ENCODE peak calls at places on chromosomes 16 and 17, in four cellular contexts. Q is mesendoderm; O is stimulated activated CD8-positive, alpha-beta memory T cell treated with anti-CD3 and anti-CD28 coated beads, Interleukin-4, amount 100 ng/mL, for 1 hour; Y is T follicular helper cell. X is an unnamed sample.

GRCh38 chr17:20981046-20981920 is 61.5 kb downstream of the USP22 start:
- DNase-seq in Q (no peak), O (no peak), Y (no peak), X (no peak)

GRCh38 chr17:5706835-5707234 is 122.5 kb upstream of the NLRP1 start:
- DNase-seq in O (peak), Y (peak), Q (peak), X (no peak)

GRCh38 chr16:2008009-2008526 is 1.6 kb downstream of the ZNF598 start:
- DNase-seq in Y (no peak), Q (no peak), O (no peak), X (no peak)

GRCh38 chr17:63382826-63383225 is 63.3 kb downstream of the CYB561 start:
- DNase-seq in Q (no peak), Y (no peak), O (no peak), X (no peak)

GRCh38 chr16:85390511-85391174 is 222.5 kb upstream of the GSE1 start:
- DNase-seq in Y (no peak), Q (no peak), O (no peak), X (peak)

GRCh38 chr17:80109066-80109618 is 7.8 kb downstream of the GAA start:
- DNase-seq in O (no peak), Y (no peak), Q (no peak), X (no peak)

GRCh38 chr17:68433911-68434503 is 23.3 kb downstream of the WIPI1 start:
- DNase-seq in Y (no peak), O (no peak), Q (no peak), X (no peak)

GRCh38 chr17:55690105-55690508 is 32.6 kb downstream of the TMEM100 start:
- DNase-seq in O (no peak), Y (no peak), Q (no peak), X (no peak)

GRCh38 chr17:82171750-82172375 is 40.8 kb downstream of the CCDC57 start:
- DNase-seq in Y (no peak), O (no peak), Q (no peak), X (no peak)

GRCh38 chr17:29645516-29646051 is 22.9 kb upstream of the CORO6 start:
- DNase-seq in Y (no peak), O (no peak), Q (no peak), X (no peak)

GRCh38 chr17:17849147-17849820 is 12.5 kb upstream of the SREBF1 start:
- DNase-seq in Q (no peak), O (peak), Y (peak), X (no peak)

GRCh38 chr16:56424791-56425438 is 430 bp downstream of the AMFR start:
- DNase-seq in Y (peak), O (no peak), Q (peak), X (peak)

GRCh38 chr16:73390936-73391335 is 343.0 kb upstream of the ZFHX3 start:
- DNase-seq in O (no peak), Y (no peak), Q (no peak), X (no peak)

GRCh38 chr16:50509521-50510341 is 38.5 kb upstream of the NKD1 start:
- DNase-seq in Y (peak), Q (peak), O (peak), X (peak)

GRCh38 chr16:17070882-17071592 is 399.7 kb downstream of the XYLT1 start:
- DNase-seq in Y (peak), Q (peak), O (peak), X (no peak)

GRCh38 chr17:60134396-60135159 is 15.2 kb upstream of the CA4 start:
- DNase-seq in Q (no peak), Y (no peak), O (no peak), X (peak)

X was measured in H1.